ENCODE peak calls at places on chromosomes 16 and 17, in four cellular contexts. V is Caco-2, T is nephron progenitor cell, K is NCI-H510A treated with DMSO at 0.1 percent for 48 hours. X is an unnamed sample.
A peak's percentile ranks its signal among the peaks of the same experiment; 100 is the strongest.

GRCh38 chr16:27748868-27749546 is 199.1 kb downstream of the KATNIP start:
- DNase-seq in V (peak; percentile 56), T (no peak), K (peak; percentile 54), X (peak; percentile 74)

GRCh38 chr17:78026381-78026780 is 67.9 kb downstream of the TNRC6C start:
- DNase-seq in V (no peak), T (no peak), K (no peak), X (no peak)

GRCh38 chr17:77571562-77571981 is 386.9 kb upstream of the TNRC6C start:
- DNase-seq in V (no peak), T (no peak), K (peak; percentile 78), X (peak; percentile 34)

GRCh38 chr16:55498101-55498500 is 10.8 kb upstream of the LPCAT2 start:
- DNase-seq in V (no peak), T (no peak), K (no peak), X (no peak)

GRCh38 chr16:67244387-67245188 is 2.7 kb downstream of the FHOD1 start:
- DNase-seq in V (no peak), T (no peak), K (no peak), X (peak; percentile 22)

GRCh38 chr17:37247825-37248224 is 128.0 kb upstream of the C17orf78 start:
- DNase-seq in V (no peak), T (no peak), K (no peak), X (no peak)

GRCh38 chr17:1934901-1935300 is 90.2 kb downstream of the RTN4RL1 start:
- DNase-seq in V (no peak), T (no peak), K (no peak), X (no peak)

GRCh38 chr16:22402191-22402590 is 27.8 kb upstream of the CDR2 start:
- DNase-seq in V (no peak), T (no peak), K (no peak), X (no peak)